ENCODE peak calls at places on chromosomes 16 and 17, in six cellular contexts. P is NCI-H1436; F is heart right ventricle; W is stimulated activated CD8-positive, alpha-beta memory T cell treated with anti-CD3 and anti-CD28 coated beads, Interleukin-7, amount 100 ng/mL, for 4 hours; N is RWPE1; Q is endodermal cell. J is an unnamed sample.

GRCh38 chr17:61405686-61406542 is 6.3 kb downstream of the TBX2 start:
- DNase-seq in W (no peak), Q (peak), P (no peak), N (no peak), F (no peak), J (no peak)

GRCh38 chr16:29986231-29986630 is 9.2 kb downstream of the HIRIP3 start:
- DNase-seq in Q (no peak), N (no peak), W (no peak), F (no peak), P (no peak), J (no peak)

GRCh38 chr17:79330229-79330628 is 255.6 kb downstream of the ENGASE start:
- DNase-seq in Q (no peak), P (no peak), F (no peak), W (no peak), N (no peak), J (no peak)

GRCh38 chr17:726331-726919 is 6.0 kb upstream of the TLCD3A start:
- DNase-seq in F (no peak), W (no peak), N (no peak), P (no peak), Q (peak), J (no peak)

GRCh38 chr17:351436-351713 is 1.2 kb downstream of the RPH3AL start:
- DNase-seq in Q (no peak), W (no peak), F (no peak), P (no peak), N (peak), J (no peak)

GRCh38 chr16:20906225-20906870 is 5.8 kb downstream of the LYRM1 start:
- DNase-seq in P (no peak), F (no peak), N (peak), W (no peak), Q (no peak), J (no peak)

GRCh38 chr17:79668344-79669250 is 57.7 kb upstream of the RBFOX3 start:
- DNase-seq in W (no peak), P (no peak), Q (no peak), F (no peak), N (no peak), J (no peak)

GRCh38 chr16:56353054-56353921 is 72.1 kb downstream of the AMFR start:
- DNase-seq in Q (peak), N (no peak), P (no peak), W (no peak), F (no peak), J (no peak)

GRCh38 chr17:40168262-40168832 is 8.9 kb upstream of the RAPGEFL1 start:
- DNase-seq in F (peak), Q (peak), P (peak), N (peak), W (no peak), J (no peak)

GRCh38 chr17:14513835-14514234 is 213.0 kb downstream of the HS3ST3B1 start:
- DNase-seq in Q (peak), F (no peak), P (no peak), W (no peak), N (no peak), J (no peak)

GRCh38 chr16:49952386-49952785 is 72.6 kb upstream of the CNEP1R1 start:
- DNase-seq in N (peak), Q (peak), P (no peak), W (no peak), F (no peak), J (no peak)

GRCh38 chr17:60091908-60092331 is 13.2 kb upstream of the HEATR6 start:
- DNase-seq in Q (no peak), N (no peak), P (no peak), F (no peak), W (no peak), J (no peak)

GRCh38 chr17:49290690-49291326 is 60.2 kb upstream of the PHOSPHO1 start:
- DNase-seq in W (no peak), P (peak), F (peak), N (peak), Q (peak), J (no peak)

GRCh38 chr16:11683140-11683539 is 14.9 kb downstream of the SNN start:
- DNase-seq in F (no peak), P (no peak), W (no peak), Q (no peak), N (no peak), J (no peak)

GRCh38 chr16:79801550-79802090 is 201.1 kb upstream of the MAF start:
- DNase-seq in P (no peak), F (no peak), W (no peak), N (peak), Q (no peak), J (no peak)

GRCh38 chr17:63335818-63336217 is 110.3 kb downstream of the CYB561 start:
- DNase-seq in F (no peak), Q (no peak), P (no peak), W (no peak), N (no peak), J (no peak)

GRCh38 chr17:50205111-50205821 is 3.8 kb upstream of the COL1A1 start:
- DNase-seq in Q (no peak), W (no peak), F (peak), N (no peak), P (no peak), J (no peak)

GRCh38 chr16:83995756-83996155 is 27.7 kb downstream of the NECAB2 start:
- DNase-seq in Q (peak), N (no peak), F (peak), P (peak), W (no peak), J (no peak)

J was measured in activated effector memory CD4-positive, alpha-beta T cell treated with Interleukin-2 at 50 U/mL for 16 hours.